ENCODE peak calls at places on chromosomes 5 and 9, in four cellular contexts. One of them, this sample, is unnamed.

GRCh38 chr5:40796487-40796889 is 1.7 kb downstream of the PRKAA1 start:
- DNase-seq in HepG2: no peak
- DNase-seq in K562: no peak
- DNase-seq in GM12878: no peak
- DNase-seq in this sample: no peak

GRCh38 chr9:2234371-2234893 is 219.3 kb downstream of the SMARCA2 start:
- DNase-seq in HepG2: no peak
- DNase-seq in K562: no peak
- DNase-seq in GM12878: no peak
- DNase-seq in this sample: no peak

GRCh38 chr5:152529456-152529855 is 124.4 kb upstream of the NMUR2 start:
- DNase-seq in HepG2: no peak
- DNase-seq in K562: no peak
- DNase-seq in GM12878: no peak
- DNase-seq in this sample: peak

GRCh38 chr5:135240283-135240633 is 158.8 kb downstream of the MACROH2A1 start:
- DNase-seq in HepG2: no peak
- DNase-seq in K562: no peak
- DNase-seq in GM12878: no peak
- DNase-seq in this sample: no peak

GRCh38 chr5:58085800-58086199 is 374.1 kb downstream of the PLK2 start:
- DNase-seq in HepG2: no peak
- DNase-seq in K562: no peak
- DNase-seq in GM12878: no peak
- DNase-seq in this sample: no peak

GRCh38 chr5:35963381-35963843 is 25.0 kb upstream of the CAPSL start:
- DNase-seq in HepG2: no peak
- DNase-seq in K562: peak
- DNase-seq in GM12878: no peak
- DNase-seq in this sample: peak

GRCh38 chr9:125631391-125632085 is 75.5 kb downstream of the MAPKAP1 start:
- DNase-seq in HepG2: peak
- DNase-seq in K562: peak
- DNase-seq in GM12878: no peak
- DNase-seq in this sample: no peak

GRCh38 chr5:179870403-179870903 is 11.8 kb upstream of the MRNIP start:
- DNase-seq in HepG2: peak
- DNase-seq in K562: peak
- DNase-seq in GM12878: no peak
- DNase-seq in this sample: no peak

GRCh38 chr5:12467799-12468198 is 563.6 kb upstream of the CTNND2 start:
- DNase-seq in HepG2: no peak
- DNase-seq in K562: no peak
- DNase-seq in GM12878: no peak
- DNase-seq in this sample: no peak

GRCh38 chr9:123615381-123615780 is 259.4 kb downstream of the CRB2 start:
- DNase-seq in HepG2: no peak
- DNase-seq in K562: no peak
- DNase-seq in GM12878: no peak
- DNase-seq in this sample: no peak

GRCh38 chr9:86333651-86334050 is 20.6 kb downstream of the TUT7 start:
- DNase-seq in HepG2: no peak
- DNase-seq in K562: no peak
- DNase-seq in GM12878: no peak
- DNase-seq in this sample: no peak

GRCh38 chr5:2192496-2192895 is 309.8 kb upstream of the IRX4 start:
- DNase-seq in HepG2: no peak
- DNase-seq in K562: no peak
- DNase-seq in GM12878: no peak
- DNase-seq in this sample: no peak

GRCh38 chr9:16986441-16987387 is 116.2 kb upstream of the BNC2 start:
- DNase-seq in HepG2: no peak
- DNase-seq in K562: no peak
- DNase-seq in GM12878: no peak
- DNase-seq in this sample: no peak

GRCh38 chr5:117999939-118000549 is 988.3 kb downstream of the DTWD2 start:
- DNase-seq in HepG2: no peak
- DNase-seq in K562: no peak
- DNase-seq in GM12878: peak
- DNase-seq in this sample: no peak

GRCh38 chr9:134922932-134923240 is 5.2 kb upstream of the FCN1 start:
- DNase-seq in HepG2: no peak
- DNase-seq in K562: no peak
- DNase-seq in GM12878: no peak
- DNase-seq in this sample: no peak

GRCh38 chr9:5579881-5580280 is 49.0 kb upstream of the RIC1 start:
- DNase-seq in HepG2: no peak
- DNase-seq in K562: no peak
- DNase-seq in GM12878: no peak
- DNase-seq in this sample: no peak

GRCh38 chr9:99825158-99826046 is 3.7 kb downstream of the NR4A3 start:
- DNase-seq in HepG2: no peak
- DNase-seq in K562: no peak
- DNase-seq in GM12878: no peak
- DNase-seq in this sample: peak

GRCh38 chr5:167995844-167996400 is 295.5 kb upstream of the WWC1 start:
- DNase-seq in HepG2: no peak
- DNase-seq in K562: no peak
- DNase-seq in GM12878: no peak
- DNase-seq in this sample: no peak

DNA sequence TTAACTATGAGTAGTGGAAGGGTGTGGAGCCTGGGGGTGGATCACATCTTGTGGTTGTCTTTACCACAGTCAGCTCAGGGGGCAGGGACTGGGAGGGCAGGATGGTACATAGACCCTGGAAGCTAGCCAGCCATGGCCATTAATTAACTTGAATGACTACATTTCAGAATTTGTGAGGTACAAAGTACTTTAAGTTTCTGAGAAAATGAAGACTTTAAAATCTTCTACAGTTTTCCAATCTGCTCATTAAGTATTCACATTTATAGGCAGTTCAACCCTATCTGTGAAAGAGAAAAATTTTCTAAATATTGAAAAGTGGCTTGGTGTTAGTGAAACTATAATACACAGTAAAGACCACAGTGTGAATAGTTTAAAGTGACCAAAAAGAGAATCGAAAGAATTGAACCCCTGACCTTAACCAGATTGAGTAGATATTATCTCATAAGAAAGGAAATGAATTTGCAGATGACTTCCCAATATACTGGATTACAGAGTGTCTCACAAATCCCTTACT is 234.2 kb upstream of the MEF2C start:
- DNase-seq in HepG2: no peak
- DNase-seq in K562: peak
- DNase-seq in GM12878: peak
- DNase-seq in this sample: no peak
- TF ChIP-seq MAX in HepG2: no peak
- TF ChIP-seq MAX in K562: no peak
- TF ChIP-seq MAX in GM12878: no peak
- TF ChIP-seq MAX in this sample: no peak

GRCh38 chr9:7316458-7316795 is 483.2 kb downstream of the DMAC1 start:
- DNase-seq in HepG2: no peak
- DNase-seq in K562: no peak
- DNase-seq in GM12878: no peak
- DNase-seq in this sample: no peak
- TF ChIP-seq ETV6 in HepG2: no peak
- TF ChIP-seq ETV6 in K562: no peak
- TF ChIP-seq ETV6 in GM12878: no peak
- TF ChIP-seq ETV6 in this sample: no peak

DNA sequence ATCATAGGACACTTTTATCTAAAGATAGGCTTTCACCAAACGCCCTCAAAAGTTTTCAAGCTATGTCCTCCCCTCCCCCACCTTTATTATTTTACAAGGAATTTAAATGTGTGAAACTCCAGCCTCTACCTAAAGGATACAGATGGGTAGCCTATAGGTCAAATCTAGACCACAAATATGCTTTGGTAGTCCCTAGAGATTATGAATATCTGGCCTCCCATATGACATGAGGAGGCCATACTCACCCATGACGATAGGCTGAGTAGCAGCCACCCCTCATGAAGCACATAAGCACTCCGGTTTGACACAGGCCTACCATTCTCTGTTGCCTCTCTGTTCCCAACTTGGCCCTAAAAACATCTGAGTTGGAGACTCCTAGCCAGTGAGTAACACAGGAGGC is 11.9 kb downstream of the SIL1 start:
- DNase-seq in HepG2: no peak
- DNase-seq in K562: no peak
- DNase-seq in GM12878: no peak
- DNase-seq in this sample: no peak
- TF ChIP-seq ATF3 in HepG2: no peak
- TF ChIP-seq ATF3 in K562: no peak
- TF ChIP-seq ATF3 in GM12878: no peak
- TF ChIP-seq ATF3 in this sample: no peak

GRCh38 chr5:75600535-75600934 is 10.7 kb upstream of the ANKDD1B start:
- DNase-seq in HepG2: no peak
- DNase-seq in K562: no peak
- DNase-seq in GM12878: no peak
- DNase-seq in this sample: no peak

GRCh38 chr5:75601567-75601966 is 9.7 kb upstream of the ANKDD1B start:
- DNase-seq in HepG2: no peak
- DNase-seq in K562: no peak
- DNase-seq in GM12878: no peak
- DNase-seq in this sample: no peak

GRCh38 chr5:75603835-75604234 is 7.4 kb upstream of the ANKDD1B start:
- DNase-seq in HepG2: no peak
- DNase-seq in K562: no peak
- DNase-seq in GM12878: no peak
- DNase-seq in this sample: no peak

GRCh38 chr5:75601996-75602395 is 9.3 kb upstream of the ANKDD1B start:
- DNase-seq in HepG2: no peak
- DNase-seq in K562: no peak
- DNase-seq in GM12878: no peak
- DNase-seq in this sample: no peak

DNA sequence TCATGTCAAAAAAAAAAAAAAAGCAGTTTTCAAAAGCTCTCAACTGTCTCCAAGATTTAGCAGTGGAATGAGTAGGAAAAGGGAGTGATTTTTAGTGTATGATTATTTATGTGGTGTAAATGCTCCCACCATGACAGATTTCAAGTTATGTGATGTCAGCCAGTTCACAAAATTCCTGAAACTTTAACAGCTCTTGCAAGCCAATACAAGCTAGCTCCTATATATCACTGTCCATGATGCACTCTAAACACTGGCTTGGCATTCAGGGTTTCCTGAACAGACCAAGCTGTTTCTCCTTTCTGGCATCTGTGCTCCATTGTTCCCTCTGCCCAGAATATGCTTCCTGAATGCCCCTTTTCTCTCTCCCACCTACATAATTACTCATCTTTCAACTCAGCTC is 7.8 kb upstream of the ANKDD1B start:
- DNase-seq in HepG2: no peak
- DNase-seq in K562: no peak
- DNase-seq in GM12878: no peak
- DNase-seq in this sample: no peak
- TF ChIP-seq MAX in HepG2: no peak
- TF ChIP-seq MAX in K562: no peak
- TF ChIP-seq MAX in GM12878: no peak
- TF ChIP-seq MAX in this sample: no peak

GRCh38 chr9:37417252-37417803 is 5.2 kb upstream of the GRHPR start:
- DNase-seq in HepG2: peak
- DNase-seq in K562: no peak
- DNase-seq in GM12878: no peak
- DNase-seq in this sample: no peak

GRCh38 chr9:37421914-37422288 is 595 bp upstream of the GRHPR start:
- DNase-seq in HepG2: no peak
- DNase-seq in K562: peak
- DNase-seq in GM12878: no peak
- DNase-seq in this sample: peak

GRCh38 chr9:37420271-37421215 is 2.0 kb upstream of the GRHPR start:
- DNase-seq in HepG2: no peak
- DNase-seq in K562: no peak
- DNase-seq in GM12878: no peak
- DNase-seq in this sample: no peak

GRCh38 chr9:37417857-37418618 is 4.5 kb upstream of the GRHPR start:
- DNase-seq in HepG2: peak
- DNase-seq in K562: no peak
- DNase-seq in GM12878: no peak
- DNase-seq in this sample: no peak

GRCh38 chr9:37419204-37419603 is 3.3 kb upstream of the GRHPR start:
- DNase-seq in HepG2: no peak
- DNase-seq in K562: no peak
- DNase-seq in GM12878: no peak
- DNase-seq in this sample: no peak
- TF ChIP-seq ETV6 in HepG2: no peak
- TF ChIP-seq ETV6 in K562: no peak
- TF ChIP-seq ETV6 in GM12878: no peak
- TF ChIP-seq ETV6 in this sample: no peak

GRCh38 chr5:111960466-111961215 is 203.6 kb upstream of the NREP start:
- DNase-seq in HepG2: no peak
- DNase-seq in K562: no peak
- DNase-seq in GM12878: no peak
- DNase-seq in this sample: no peak
- TF ChIP-seq ATF3 in HepG2: no peak
- TF ChIP-seq ATF3 in K562: no peak
- TF ChIP-seq ATF3 in GM12878: no peak
- TF ChIP-seq ATF3 in this sample: no peak